ENCODE peak calls at places on chromosomes 4 and X, in ten cellular contexts. L, J, S, D, Z, W, C, X, H and R are unnamed samples. For H3K9me3 and H3K4me1, the result is how much of the 10 kb centered on the place peaks cover.

GRCh38 chr4:5373327-5373726 is 322.0 kb downstream of the STK32B start:
- DNase-seq in J (peak), Z (no peak), H (no peak), W (no peak), X (no peak), L (no peak), S (no peak), D (no peak), C (no peak), R (no peak)

GRCh38 chrX:150364347-150365050 is 1.4 kb downstream of the MAMLD1 start:
- DNase-seq in D (peak), C (peak), W (peak), H (peak), J (no peak), Z (peak), X (peak), S (peak), L (no peak), R (no peak)

GRCh38 chr4:85677286-85677685 is 202.3 kb downstream of the ARHGAP24 start:
- DNase-seq in X (no peak), D (peak), W (no peak), L (no peak), J (no peak), S (no peak), C (no peak), Z (no peak), H (no peak), R (no peak)

GRCh38 chr4:107255114-107255513 is 219.0 kb upstream of the DKK2 start:
- DNase-seq in H (no peak), C (no peak), W (no peak), L (no peak), D (no peak), Z (no peak), X (no peak), J (no peak), S (no peak), R (no peak)

GRCh38 chr4:174523003-174523693 is 860 bp upstream of the HPGD start:
- DNase-seq in L (no peak), J (no peak), H (no peak), C (peak), Z (no peak), W (no peak), S (no peak), X (no peak), D (no peak), R (no peak)

GRCh38 chrX:74458738-74459137 is 37.4 kb downstream of the SLC16A2 start:
- DNase-seq in D (peak), X (no peak), Z (no peak), H (no peak), C (no peak), L (no peak), S (no peak), J (no peak), W (no peak), R (no peak)

GRCh38 chr4:7074423-7074822 is 6.6 kb upstream of the GRPEL1 start:
- DNase-seq in Z (no peak), C (no peak), X (no peak), W (no peak), D (peak), J (no peak), H (no peak), S (no peak), L (no peak), R (peak)

GRCh38 chr4:158025131-158025530 is 147.7 kb downstream of the GASK1B start:
- DNase-seq in L (no peak), X (no peak), D (no peak), C (no peak), S (no peak), W (no peak), J (no peak), Z (no peak), H (no peak), R (peak)

DNA sequence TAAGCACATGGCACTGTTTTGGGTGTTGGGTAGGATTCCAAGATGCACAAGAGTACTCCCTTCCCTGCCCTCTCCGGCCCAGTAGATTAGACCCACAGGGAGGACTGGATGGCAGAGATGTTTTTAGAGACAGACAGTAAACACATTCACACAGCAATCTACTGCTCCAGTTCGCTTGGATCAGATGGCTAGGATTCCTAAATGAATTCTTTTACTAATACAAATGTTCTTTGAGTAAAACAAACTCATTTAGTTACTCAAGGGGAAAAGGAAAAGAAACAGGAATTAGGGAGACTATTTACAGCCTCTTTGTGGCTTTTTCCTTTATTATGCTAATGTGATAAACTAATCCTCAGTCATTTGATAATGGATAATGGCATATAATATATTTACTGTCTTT is 5.9 kb downstream of the SNX25 start:
- DNase-seq in J (no peak), X (no peak), C (no peak), W (no peak), L (no peak), S (no peak), D (peak), Z (no peak), H (no peak), R (no peak)
- H3K9me3 ChIP-seq in J (under half), X (under half), C (under half), W (under half), L (under half), S (under half), D (under half), Z (under half), H (under half), R (under half)

DNA sequence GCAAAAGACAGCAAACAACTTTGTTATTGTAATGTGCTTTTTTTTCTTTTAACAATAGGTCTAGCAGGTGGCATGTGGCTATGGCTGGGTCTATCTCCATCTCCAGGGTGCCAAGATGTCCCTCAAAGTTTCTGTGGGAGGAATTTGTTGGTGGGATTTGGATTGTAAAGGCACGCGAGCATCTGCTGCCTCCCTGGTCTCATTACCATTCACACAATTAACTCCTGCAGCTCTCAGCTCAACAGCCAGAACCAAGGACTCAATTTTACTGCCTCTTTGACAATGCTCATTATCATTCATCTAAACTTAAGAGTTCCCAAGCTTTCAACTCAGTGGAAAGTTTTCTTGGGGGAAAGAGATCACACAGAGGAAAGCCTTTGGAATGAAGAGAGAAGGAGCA is 10.9 kb upstream of the PCDH18 start:
- DNase-seq in W (no peak), C (no peak), X (no peak), Z (no peak), L (no peak), D (no peak), S (no peak), J (no peak), H (no peak), R (no peak)
- H3K4me1 ChIP-seq in W (under half), C (under half), X (under half), Z (under half), L (under half), D (under half), S (under half), J (under half), H (under half), R (under half)

GRCh38 chrX:79133897-79134296 is 10.6 kb upstream of the GPR174 start:
- DNase-seq in H (no peak), L (no peak), X (no peak), W (no peak), J (no peak), C (peak), S (no peak), D (no peak), Z (no peak), R (no peak)
- H3K9me3 ChIP-seq in H (under half), L (under half), X (under half), W (under half), J (under half), C (under half), S (under half), D (under half), Z (under half), R (under half)

GRCh38 chr4:82893942-82894341 is 3.0 kb upstream of the SEC31A start:
- DNase-seq in X (no peak), D (no peak), C (no peak), W (no peak), H (no peak), Z (no peak), L (no peak), J (no peak), S (no peak), R (no peak)

GRCh38 chr4:82890913-82891727 is at the start of gene SEC31A:
- DNase-seq in C (peak), X (peak), D (peak), W (peak), L (peak), Z (peak), J (peak), S (peak), H (peak), R (peak)

GRCh38 chr4:82891728-82892466 is 944 bp upstream of the SEC31A start:
- DNase-seq in W (no peak), Z (no peak), H (no peak), D (peak), S (no peak), X (no peak), L (no peak), J (no peak), C (no peak), R (no peak)

GRCh38 chr4:82890602-82890912 is 396 bp downstream of the SEC31A start:
- DNase-seq in Z (no peak), W (no peak), C (no peak), D (peak), X (no peak), H (no peak), S (no peak), L (no peak), J (no peak), R (no peak)

GRCh38 chr4:82892467-82892802 is 1.5 kb upstream of the SEC31A start:
- DNase-seq in Z (no peak), L (no peak), H (no peak), J (no peak), W (no peak), C (no peak), X (no peak), S (no peak), D (no peak), R (no peak)
- H3K4me1 ChIP-seq in Z (under half), L (under half), H (under half), J (under half), W (under half), C (under half), X (under half), S (under half), D (under half), R (under half)

DNA sequence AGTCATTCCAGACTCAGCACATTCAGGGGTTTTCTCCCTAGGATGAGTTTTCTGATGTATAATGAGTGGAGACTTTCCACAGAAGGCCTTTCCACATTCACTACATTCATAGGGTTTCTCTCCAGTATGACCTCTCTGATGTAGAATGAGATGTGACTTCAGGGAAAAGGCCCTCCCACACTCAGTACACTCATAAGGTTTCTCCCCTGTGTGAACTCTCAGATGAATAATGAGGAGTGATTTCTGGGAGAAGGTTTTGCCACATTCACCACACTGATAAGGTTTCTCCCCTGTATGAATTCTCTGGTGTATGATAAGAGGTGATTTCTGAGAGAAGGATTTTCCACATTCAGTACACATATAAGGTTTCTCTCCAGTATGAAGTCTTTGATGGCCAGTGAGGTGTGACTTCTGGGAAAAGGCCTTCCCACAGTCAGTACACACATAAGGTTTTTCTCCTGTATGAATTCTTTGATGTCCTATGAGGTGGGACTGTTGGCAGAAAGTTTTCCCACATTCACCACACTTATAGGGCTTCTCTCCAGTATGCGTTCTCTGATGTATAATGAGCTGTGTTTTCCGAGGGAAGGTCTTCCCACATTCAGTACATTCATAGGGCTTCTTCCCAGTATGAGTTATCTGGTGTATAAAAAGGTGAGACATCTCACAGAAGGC is 12.7 kb downstream of the ZNF630 start:
- DNase-seq in C (no peak), X (no peak), H (no peak), J (no peak), D (no peak), W (no peak), L (no peak), S (no peak), Z (no peak), R (no peak)
- H3K9me3 ChIP-seq in C (under half), X (under half), H (under half), J (under half), D (under half), W (under half), L (half or more), S (under half), Z (under half), R (under half)

GRCh38 chr4:89294583-89295244 is 12.9 kb downstream of the GPRIN3 start:
- DNase-seq in J (no peak), C (peak), L (no peak), D (no peak), X (no peak), Z (no peak), S (no peak), H (no peak), W (no peak), R (no peak)
- H3K4me1 ChIP-seq in J (half or more), C (half or more), L (half or more), D (under half), X (under half), Z (under half), S (under half), H (under half), W (under half), R (under half)

GRCh38 chrX:13261348-13261747 is 58.5 kb downstream of the ATXN3L start:
- DNase-seq in L (no peak), Z (no peak), X (no peak), S (no peak), W (no peak), D (no peak), C (no peak), J (no peak), H (no peak), R (no peak)
- H3K9me3 ChIP-seq in L (under half), Z (under half), X (under half), S (under half), W (under half), D (under half), C (under half), J (under half), H (under half), R (under half)

DNA sequence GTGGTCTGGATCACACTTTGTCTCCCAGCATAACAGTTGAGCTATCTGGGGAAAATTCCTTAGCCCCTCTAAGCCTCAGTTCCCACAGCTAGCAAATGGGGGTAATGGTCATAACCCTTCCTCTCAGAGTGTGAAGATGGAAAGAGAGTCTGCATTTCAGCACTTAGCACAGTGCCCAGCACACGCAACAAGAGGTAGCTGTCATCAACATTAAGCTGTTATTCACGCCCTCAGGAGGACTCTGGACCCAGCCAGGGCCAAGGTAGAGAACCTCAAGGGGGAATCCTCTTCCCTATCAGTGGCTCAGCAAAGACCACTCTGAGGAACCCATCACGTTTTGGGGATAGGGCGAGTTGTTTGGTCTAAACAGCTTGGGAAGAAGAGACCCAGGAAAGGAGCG is 258.6 kb downstream of the FBXW7 start:
- DNase-seq in W (no peak), S (no peak), J (no peak), D (no peak), L (no peak), Z (no peak), C (no peak), H (no peak), X (no peak), R (no peak)
- H3K4me1 ChIP-seq in W (under half), S (under half), J (under half), D (under half), L (under half), Z (under half), C (under half), H (under half), X (under half), R (under half)

DNA sequence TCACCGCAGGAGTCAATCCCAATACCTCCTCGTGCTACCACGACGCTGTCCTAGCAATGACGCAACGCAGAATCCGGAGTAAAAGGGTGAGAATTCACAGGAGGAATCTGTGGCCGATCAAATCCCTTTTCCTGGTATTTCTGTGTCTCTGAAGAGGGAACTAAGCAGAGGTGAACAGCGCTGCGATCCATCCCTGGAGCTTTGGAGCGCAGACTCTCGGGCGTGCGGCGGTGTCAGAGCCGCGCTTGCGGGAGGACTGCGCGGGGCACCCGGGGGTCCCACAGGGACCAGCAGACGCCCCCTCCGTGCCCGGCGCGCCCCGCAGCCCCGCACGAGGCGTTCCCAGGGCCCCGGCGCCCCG is 17.2 kb upstream of the ZNF718 start:
- DNase-seq in L (no peak), X (no peak), W (no peak), H (no peak), J (no peak), S (no peak), D (no peak), Z (no peak), C (no peak), R (no peak)
- H3K9me3 ChIP-seq in L (half or more), X (under half), W (under half), H (under half), J (under half), S (under half), D (under half), Z (half or more), C (under half), R (under half)

GRCh38 chrX:19867411-19867732 is 20.0 kb downstream of the SH3KBP1 start:
- DNase-seq in W (no peak), C (no peak), X (no peak), Z (no peak), H (no peak), S (no peak), L (no peak), D (peak), J (no peak), R (no peak)

GRCh38 chrX:19866626-19867410 is 20.6 kb downstream of the SH3KBP1 start:
- DNase-seq in W (no peak), D (no peak), L (no peak), Z (no peak), C (no peak), X (no peak), J (no peak), H (no peak), S (no peak), R (no peak)

GRCh38 chrX:19865567-19866363 is 21.6 kb downstream of the SH3KBP1 start:
- DNase-seq in Z (peak), S (no peak), D (no peak), C (no peak), W (no peak), J (no peak), X (no peak), H (no peak), L (no peak), R (no peak)

GRCh38 chrX:19869195-19869594 is 18.2 kb downstream of the SH3KBP1 start:
- DNase-seq in J (no peak), X (no peak), C (no peak), Z (no peak), W (no peak), S (no peak), L (no peak), H (no peak), D (no peak), R (no peak)

GRCh38 chrX:19867938-19868337 is 19.5 kb downstream of the SH3KBP1 start:
- DNase-seq in S (no peak), Z (no peak), W (no peak), J (no peak), H (no peak), L (no peak), X (no peak), C (no peak), D (no peak), R (no peak)
- H3K4me1 ChIP-seq in S (under half), Z (under half), W (under half), J (under half), H (under half), L (under half), X (under half), C (under half), D (under half), R (under half)